ENCODE peak calls at places on chromosomes 16 and 17, in eight cellular contexts. J is right lobe of liver; R is CD8-positive, alpha-beta memory T cell; U is PC-9; B is cardiac muscle cell; X is effector memory CD4-positive, alpha-beta T cell; N is heart left ventricle; L is AG04450. W is an unnamed sample.

GRCh38 chr17:45294506-45294905 is 22.3 kb downstream of the MAP3K14 start:
- DNase-seq in L (peak), N (no peak), U (peak), X (no peak), R (no peak), B (peak), J (peak), W (peak)

GRCh38 chr17:50052822-50053653 is 2.9 kb upstream of the ITGA3 start:
- DNase-seq in B (peak), N (peak), R (no peak), L (no peak), U (peak), X (no peak), J (peak), W (no peak)

GRCh38 chr17:7956208-7956965 is 24.4 kb downstream of the CNTROB start:
- DNase-seq in U (no peak), L (no peak), B (peak), J (no peak), R (no peak), X (no peak), N (peak), W (no peak)

GRCh38 chr17:44197980-44198720 is 1.5 kb downstream of the ATXN7L3 start:
- DNase-seq in L (no peak), N (no peak), U (peak), X (peak), J (no peak), B (peak), R (no peak), W (peak)

GRCh38 chr17:58788199-58788598 is 32.5 kb downstream of the PPM1E start:
- DNase-seq in U (no peak), N (no peak), J (no peak), L (no peak), X (no peak), B (no peak), R (no peak), W (no peak)

GRCh38 chr16:18983565-18984424 is at the start of gene TMC7:
- DNase-seq in L (peak), X (no peak), J (peak), U (peak), R (no peak), N (peak), B (peak), W (peak)

GRCh38 chr17:56891751-56892150 is 22.1 kb downstream of the TRIM25 start:
- DNase-seq in X (peak), N (no peak), J (no peak), L (no peak), R (peak), B (peak), U (no peak), W (no peak)

GRCh38 chr16:57394444-57394843 is 10.1 kb upstream of the CCL17 start:
- DNase-seq in B (peak), U (peak), J (no peak), R (no peak), X (no peak), N (peak), L (no peak), W (no peak)

GRCh38 chr17:74176546-74177001 is 26.9 kb upstream of the RPL38 start:
- DNase-seq in R (no peak), B (peak), U (peak), J (peak), X (no peak), N (peak), L (no peak), W (peak)

GRCh38 chr16:24035127-24035842 is 199.5 kb downstream of the PRKCB start:
- DNase-seq in N (no peak), B (no peak), J (no peak), R (peak), U (no peak), X (no peak), L (no peak), W (no peak)

GRCh38 chr17:68821860-68822693 is 133.1 kb downstream of the ABCA8 start:
- DNase-seq in X (no peak), N (no peak), B (peak), J (no peak), R (no peak), U (peak), L (peak), W (no peak)

GRCh38 chr16:77288222-77288621 is 89.0 kb downstream of the SYCE1L start:
- DNase-seq in X (no peak), J (no peak), B (peak), N (no peak), L (peak), R (no peak), U (no peak), W (no peak)

GRCh38 chr17:41588126-41588810 is 1.6 kb upstream of the KRT14 start:
- DNase-seq in L (no peak), N (no peak), U (no peak), J (no peak), R (no peak), B (no peak), X (no peak), W (no peak)

GRCh38 chr17:44793885-44794698 is 35.3 kb downstream of the ADAM11 start:
- DNase-seq in R (no peak), L (no peak), B (peak), U (no peak), N (no peak), X (no peak), J (no peak), W (no peak)

GRCh38 chr16:73636196-73636595 is 588.3 kb upstream of the ZFHX3 start:
- DNase-seq in B (no peak), U (no peak), N (no peak), L (no peak), X (no peak), J (no peak), R (no peak), W (no peak)

GRCh38 chr17:28745777-28746473 is 2.1 kb downstream of the TRAF4 start:
- DNase-seq in R (no peak), J (peak), B (no peak), U (peak), L (no peak), N (no peak), X (no peak), W (no peak)

GRCh38 chr17:2819921-2820501 is 23.8 kb downstream of the RAP1GAP2 start:
- DNase-seq in L (no peak), B (no peak), J (no peak), X (no peak), U (no peak), R (no peak), N (peak), W (no peak)

GRCh38 chr17:4838306-4838785 is 5.2 kb downstream of the MINK1 start:
- DNase-seq in L (no peak), R (no peak), B (no peak), J (no peak), X (no peak), N (no peak), U (no peak), W (no peak)

GRCh38 chr17:19019041-19019941 is 14.7 kb upstream of the FAM83G start:
- DNase-seq in N (peak), X (no peak), R (no peak), U (no peak), L (no peak), B (no peak), J (peak), W (no peak)

GRCh38 chr17:3557768-3558583 is at the start of gene TRPV3:
- DNase-seq in R (peak), L (no peak), B (peak), U (peak), N (no peak), J (peak), X (peak), W (no peak)

GRCh38 chr17:34740516-34740915 is 161.1 kb downstream of the TMEM132E start:
- DNase-seq in X (no peak), L (no peak), U (no peak), B (no peak), N (no peak), R (no peak), J (no peak), W (peak)

GRCh38 chr16:46620265-46621005 is 744 bp downstream of the SHCBP1 start:
- DNase-seq in B (peak), R (no peak), L (no peak), U (no peak), X (no peak), N (no peak), J (no peak), W (no peak)

GRCh38 chr16:30087181-30087898 is 4.4 kb downstream of the TBX6 start:
- DNase-seq in J (no peak), R (no peak), X (no peak), B (no peak), L (no peak), U (no peak), N (no peak), W (no peak)

GRCh38 chr16:14399397-14400284 is 230.4 kb downstream of the PARN start:
- DNase-seq in B (peak), R (no peak), X (no peak), U (peak), J (no peak), L (no peak), N (peak), W (peak)

GRCh38 chr17:1488826-1489275 is 3.6 kb downstream of the MYO1C start:
- DNase-seq in J (no peak), L (no peak), N (no peak), X (no peak), R (no peak), U (no peak), B (no peak), W (no peak)

GRCh38 chr17:9313346-9313745 is 262.3 kb downstream of the STX8 start:
- DNase-seq in N (no peak), U (no peak), X (no peak), R (no peak), B (no peak), L (no peak), J (no peak), W (no peak)

GRCh38 chr16:17939723-17940122 is 396.8 kb downstream of the NPIPA8 start:
- DNase-seq in X (no peak), U (no peak), B (no peak), R (no peak), L (no peak), J (no peak), N (no peak), W (no peak)

GRCh38 chr16:17939052-17939673 is 397.4 kb downstream of the NPIPA8 start:
- DNase-seq in X (no peak), L (no peak), R (no peak), J (no peak), N (no peak), U (no peak), B (no peak), W (no peak)

GRCh38 chr16:17942067-17942466 is 394.5 kb downstream of the NPIPA8 start:
- DNase-seq in U (no peak), N (no peak), R (no peak), J (no peak), L (no peak), B (no peak), X (no peak), W (no peak)

GRCh38 chr16:17938546-17938945 is 398.0 kb downstream of the NPIPA8 start:
- DNase-seq in X (no peak), J (no peak), L (no peak), R (no peak), B (no peak), N (no peak), U (no peak), W (no peak)

GRCh38 chr16:17940584-17940983 is 396.0 kb downstream of the NPIPA8 start:
- DNase-seq in X (no peak), N (no peak), J (no peak), R (no peak), B (no peak), L (no peak), U (no peak), W (no peak)
- H3K27ac ChIP-seq in X (no peak), N (no peak), J (no peak), R (no peak), B (no peak), L (no peak), U (no peak), W (no peak)

DNA sequence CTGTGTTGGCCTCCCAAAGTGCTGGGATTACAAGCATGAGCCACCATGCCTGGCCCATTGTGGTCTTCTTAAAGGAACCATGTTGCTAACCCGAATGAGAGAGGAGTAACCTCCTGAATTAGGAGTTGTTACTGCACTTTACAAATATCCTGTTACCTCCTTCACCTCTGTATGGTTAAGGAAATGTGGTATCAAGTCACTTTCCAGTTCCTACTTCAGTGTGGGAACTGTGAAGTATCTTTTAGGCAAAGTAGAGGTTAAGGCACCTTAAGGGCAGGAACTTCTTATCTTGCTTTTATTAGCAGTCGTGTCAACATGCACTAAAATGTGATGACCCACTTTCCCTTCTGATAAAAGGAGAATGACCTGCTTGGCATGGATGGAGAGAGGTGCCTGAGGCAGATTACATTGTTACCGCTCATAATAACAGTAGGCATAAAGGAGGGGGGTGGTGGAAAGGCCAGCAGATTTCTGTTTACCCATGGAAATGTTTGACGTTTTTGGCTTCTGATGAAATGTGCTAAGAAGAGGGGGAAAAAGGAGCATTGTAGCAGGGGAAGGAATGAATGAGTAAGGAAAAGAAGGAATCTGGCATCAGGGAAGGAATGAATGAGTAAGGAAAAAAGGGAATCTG is 28.5 kb downstream of the FTO start:
- DNase-seq in B (peak), L (no peak), N (no peak), U (peak), X (no peak), R (no peak), J (no peak), W (no peak)
- H3K4me3 ChIP-seq in B (no peak), L (no peak), N (no peak), U (no peak), X (no peak), R (no peak), J (no peak), W (no peak)

GRCh38 chr16:67915831-67916723 is 15.6 kb downstream of the CTRL start:
- DNase-seq in B (no peak), J (peak), R (no peak), L (no peak), N (peak), U (no peak), X (no peak), W (no peak)
- H3K27ac ChIP-seq in B (no peak), J (no peak), R (peak), L (no peak), N (no peak), U (no peak), X (no peak), W (peak)

GRCh38 chr16:28294201-28294600 is 1.9 kb downstream of the SBK1 start:
- DNase-seq in N (no peak), X (no peak), U (no peak), B (no peak), J (no peak), R (no peak), L (no peak), W (no peak)
- H3K4me3 ChIP-seq in N (no peak), X (peak), U (no peak), B (no peak), J (no peak), R (peak), L (no peak), W (no peak)

GRCh38 chr16:68737730-68738590 is 868 bp downstream of the CDH1 start:
- DNase-seq in L (no peak), N (no peak), R (no peak), B (no peak), X (no peak), J (peak), U (peak), W (no peak)
- H3K27ac ChIP-seq in L (no peak), N (no peak), R (no peak), B (no peak), X (no peak), J (peak), U (peak), W (no peak)

DNA sequence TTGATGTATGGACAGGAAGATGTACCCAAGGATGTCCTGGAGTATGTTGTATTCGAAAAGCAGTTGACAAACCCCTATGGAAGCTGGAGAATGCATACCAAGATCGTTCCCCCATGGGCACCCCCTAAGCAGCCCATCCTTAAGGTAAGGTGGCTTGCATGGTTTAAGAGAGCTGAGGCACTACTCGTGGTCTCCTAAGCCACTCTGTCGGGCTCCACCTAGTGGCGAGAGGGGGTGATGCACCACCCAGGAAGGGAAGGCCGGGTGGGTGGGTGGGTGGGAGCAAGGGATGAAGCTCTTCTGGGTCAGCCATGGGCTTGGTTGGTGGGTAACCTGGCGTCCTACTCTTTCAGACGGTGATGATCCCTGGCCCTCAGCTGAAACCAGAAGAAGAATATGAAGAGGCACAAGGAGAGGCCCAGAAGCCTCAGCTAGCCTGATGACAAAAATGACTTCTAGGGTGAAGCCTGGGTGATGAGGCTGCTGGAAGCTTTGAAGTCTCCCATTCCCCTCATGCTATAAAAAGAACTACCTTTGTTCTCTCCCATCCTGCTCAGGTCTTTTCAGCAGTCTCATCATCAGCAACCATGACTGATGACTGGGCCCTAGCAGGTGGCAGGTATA is 21.5 kb downstream of the GPR179 start:
- DNase-seq in U (peak), J (peak), N (peak), X (peak), B (peak), L (no peak), R (peak), W (peak)
- H3K4me3 ChIP-seq in U (no peak), J (no peak), N (no peak), X (no peak), B (no peak), L (no peak), R (no peak), W (no peak)

GRCh38 chr17:67575325-67575724 is 142.4 kb upstream of the NOL11 start:
- DNase-seq in L (no peak), X (no peak), U (no peak), N (no peak), B (no peak), R (no peak), J (no peak), W (no peak)
- H3K27ac ChIP-seq in L (no peak), X (no peak), U (no peak), N (no peak), B (no peak), R (no peak), J (no peak), W (no peak)

GRCh38 chr16:5977329-5977728 is 879.7 kb upstream of the EEF2KMT start:
- DNase-seq in J (no peak), X (no peak), U (no peak), R (no peak), N (no peak), B (no peak), L (no peak), W (no peak)
- H3K4me3 ChIP-seq in J (no peak), X (no peak), U (no peak), R (no peak), N (no peak), B (no peak), L (no peak), W (no peak)

GRCh38 chr16:3872216-3872895 is 8.2 kb downstream of the CREBBP start:
- DNase-seq in R (no peak), U (no peak), L (no peak), B (no peak), N (no peak), J (no peak), X (no peak), W (no peak)
- H3K27ac ChIP-seq in R (no peak), U (peak), L (no peak), B (peak), N (no peak), J (no peak), X (no peak), W (peak)